ENCODE peak calls at places on chromosomes 2 and 18, in ten cellular contexts. One of them, this sample, is unnamed.

GRCh38 chr2:86396304-86396785 is 44.8 kb upstream of the KDM3A start:
- DNase-seq in body of pancreas: peak
- DNase-seq in activated T-cell treated with anti-CD3 and anti-CD28 coated beads, Interleukin-2, amount 50 U/mL, for 72 hours: no peak
- DNase-seq in stimulated activated CD8-positive, alpha-beta memory T cell treated with anti-CD3 and anti-CD28 coated beads, Interleukin-15, amount 100 ng/mL, for 1 hour: no peak
- DNase-seq in substantia nigra: peak
- DNase-seq in activated CD4-positive, CD25-positive, alpha-beta regulatory T cell treated with anti-CD3 and anti-CD28 coated beads, Interleukin-2, amount 50 U/mL, for 16 hours: no peak
- DNase-seq in activated CD4-positive, alpha-beta T cell treated with anti-CD3 and anti-CD28 coated beads for 36 hours: peak
- DNase-seq in colonic mucosa: peak
- DNase-seq in LoVo: no peak
- DNase-seq in HFFc6: peak
- DNase-seq in this sample: peak

GRCh38 chr2:39920318-39920775 is 141.3 kb upstream of the THUMPD2 start:
- DNase-seq in activated CD4-positive, CD25-positive, alpha-beta regulatory T cell treated with anti-CD3 and anti-CD28 coated beads, Interleukin-2, amount 50 U/mL, for 16 hours: no peak
- DNase-seq in substantia nigra: no peak
- DNase-seq in stimulated activated CD8-positive, alpha-beta memory T cell treated with anti-CD3 and anti-CD28 coated beads, Interleukin-15, amount 100 ng/mL, for 1 hour: no peak
- DNase-seq in activated T-cell treated with anti-CD3 and anti-CD28 coated beads, Interleukin-2, amount 50 U/mL, for 72 hours: peak
- DNase-seq in colonic mucosa: no peak
- DNase-seq in HFFc6: no peak
- DNase-seq in body of pancreas: no peak
- DNase-seq in LoVo: no peak
- DNase-seq in activated CD4-positive, alpha-beta T cell treated with anti-CD3 and anti-CD28 coated beads for 36 hours: peak
- DNase-seq in this sample: peak

GRCh38 chr2:207711750-207712487 is 479 bp downstream of the CCNYL1 start:
- DNase-seq in activated CD4-positive, CD25-positive, alpha-beta regulatory T cell treated with anti-CD3 and anti-CD28 coated beads, Interleukin-2, amount 50 U/mL, for 16 hours: peak
- DNase-seq in activated T-cell treated with anti-CD3 and anti-CD28 coated beads, Interleukin-2, amount 50 U/mL, for 72 hours: peak
- DNase-seq in LoVo: no peak
- DNase-seq in stimulated activated CD8-positive, alpha-beta memory T cell treated with anti-CD3 and anti-CD28 coated beads, Interleukin-15, amount 100 ng/mL, for 1 hour: peak
- DNase-seq in substantia nigra: peak
- DNase-seq in colonic mucosa: peak
- DNase-seq in HFFc6: peak
- DNase-seq in body of pancreas: peak
- DNase-seq in activated CD4-positive, alpha-beta T cell treated with anti-CD3 and anti-CD28 coated beads for 36 hours: peak
- DNase-seq in this sample: peak

GRCh38 chr2:41937464-41937861 is 110.4 kb upstream of the PKDCC start:
- DNase-seq in stimulated activated CD8-positive, alpha-beta memory T cell treated with anti-CD3 and anti-CD28 coated beads, Interleukin-15, amount 100 ng/mL, for 1 hour: no peak
- DNase-seq in activated CD4-positive, CD25-positive, alpha-beta regulatory T cell treated with anti-CD3 and anti-CD28 coated beads, Interleukin-2, amount 50 U/mL, for 16 hours: no peak
- DNase-seq in activated CD4-positive, alpha-beta T cell treated with anti-CD3 and anti-CD28 coated beads for 36 hours: no peak
- DNase-seq in HFFc6: no peak
- DNase-seq in activated T-cell treated with anti-CD3 and anti-CD28 coated beads, Interleukin-2, amount 50 U/mL, for 72 hours: no peak
- DNase-seq in colonic mucosa: no peak
- DNase-seq in LoVo: no peak
- DNase-seq in substantia nigra: no peak
- DNase-seq in body of pancreas: no peak
- DNase-seq in this sample: no peak

GRCh38 chr2:62475172-62476011 is 30.6 kb downstream of the TMEM17 start:
- DNase-seq in substantia nigra: no peak
- DNase-seq in activated CD4-positive, CD25-positive, alpha-beta regulatory T cell treated with anti-CD3 and anti-CD28 coated beads, Interleukin-2, amount 50 U/mL, for 16 hours: no peak
- DNase-seq in stimulated activated CD8-positive, alpha-beta memory T cell treated with anti-CD3 and anti-CD28 coated beads, Interleukin-15, amount 100 ng/mL, for 1 hour: no peak
- DNase-seq in body of pancreas: peak
- DNase-seq in colonic mucosa: no peak
- DNase-seq in HFFc6: no peak
- DNase-seq in activated CD4-positive, alpha-beta T cell treated with anti-CD3 and anti-CD28 coated beads for 36 hours: no peak
- DNase-seq in activated T-cell treated with anti-CD3 and anti-CD28 coated beads, Interleukin-2, amount 50 U/mL, for 72 hours: no peak
- DNase-seq in LoVo: no peak
- DNase-seq in this sample: no peak

GRCh38 chr2:161576421-161576820 is 47.8 kb upstream of the SLC4A10 start:
- DNase-seq in HFFc6: no peak
- DNase-seq in stimulated activated CD8-positive, alpha-beta memory T cell treated with anti-CD3 and anti-CD28 coated beads, Interleukin-15, amount 100 ng/mL, for 1 hour: no peak
- DNase-seq in substantia nigra: no peak
- DNase-seq in activated CD4-positive, alpha-beta T cell treated with anti-CD3 and anti-CD28 coated beads for 36 hours: peak
- DNase-seq in colonic mucosa: no peak
- DNase-seq in activated T-cell treated with anti-CD3 and anti-CD28 coated beads, Interleukin-2, amount 50 U/mL, for 72 hours: no peak
- DNase-seq in body of pancreas: no peak
- DNase-seq in activated CD4-positive, CD25-positive, alpha-beta regulatory T cell treated with anti-CD3 and anti-CD28 coated beads, Interleukin-2, amount 50 U/mL, for 16 hours: no peak
- DNase-seq in LoVo: peak
- DNase-seq in this sample: peak

GRCh38 chr2:236917164-236917563 is 168.5 kb upstream of the COPS8 start:
- DNase-seq in HFFc6: no peak
- DNase-seq in body of pancreas: no peak
- DNase-seq in colonic mucosa: no peak
- DNase-seq in stimulated activated CD8-positive, alpha-beta memory T cell treated with anti-CD3 and anti-CD28 coated beads, Interleukin-15, amount 100 ng/mL, for 1 hour: no peak
- DNase-seq in activated CD4-positive, alpha-beta T cell treated with anti-CD3 and anti-CD28 coated beads for 36 hours: no peak
- DNase-seq in activated CD4-positive, CD25-positive, alpha-beta regulatory T cell treated with anti-CD3 and anti-CD28 coated beads, Interleukin-2, amount 50 U/mL, for 16 hours: no peak
- DNase-seq in LoVo: no peak
- DNase-seq in activated T-cell treated with anti-CD3 and anti-CD28 coated beads, Interleukin-2, amount 50 U/mL, for 72 hours: no peak
- DNase-seq in substantia nigra: no peak
- DNase-seq in this sample: no peak

GRCh38 chr2:196729418-196729817 is 70.1 kb downstream of the GTF3C3 start:
- DNase-seq in activated T-cell treated with anti-CD3 and anti-CD28 coated beads, Interleukin-2, amount 50 U/mL, for 72 hours: no peak
- DNase-seq in HFFc6: no peak
- DNase-seq in stimulated activated CD8-positive, alpha-beta memory T cell treated with anti-CD3 and anti-CD28 coated beads, Interleukin-15, amount 100 ng/mL, for 1 hour: no peak
- DNase-seq in activated CD4-positive, CD25-positive, alpha-beta regulatory T cell treated with anti-CD3 and anti-CD28 coated beads, Interleukin-2, amount 50 U/mL, for 16 hours: no peak
- DNase-seq in LoVo: no peak
- DNase-seq in colonic mucosa: no peak
- DNase-seq in activated CD4-positive, alpha-beta T cell treated with anti-CD3 and anti-CD28 coated beads for 36 hours: no peak
- DNase-seq in body of pancreas: peak
- DNase-seq in substantia nigra: no peak
- DNase-seq in this sample: no peak

GRCh38 chr2:75595541-75596395 is 35.0 kb upstream of the EVA1A start:
- DNase-seq in HFFc6: peak
- DNase-seq in substantia nigra: no peak
- DNase-seq in stimulated activated CD8-positive, alpha-beta memory T cell treated with anti-CD3 and anti-CD28 coated beads, Interleukin-15, amount 100 ng/mL, for 1 hour: no peak
- DNase-seq in colonic mucosa: no peak
- DNase-seq in LoVo: no peak
- DNase-seq in activated CD4-positive, CD25-positive, alpha-beta regulatory T cell treated with anti-CD3 and anti-CD28 coated beads, Interleukin-2, amount 50 U/mL, for 16 hours: no peak
- DNase-seq in activated T-cell treated with anti-CD3 and anti-CD28 coated beads, Interleukin-2, amount 50 U/mL, for 72 hours: no peak
- DNase-seq in activated CD4-positive, alpha-beta T cell treated with anti-CD3 and anti-CD28 coated beads for 36 hours: no peak
- DNase-seq in body of pancreas: no peak
- DNase-seq in this sample: no peak

GRCh38 chr18:55111271-55111670 is 152.0 kb upstream of the CCDC68 start:
- DNase-seq in activated CD4-positive, CD25-positive, alpha-beta regulatory T cell treated with anti-CD3 and anti-CD28 coated beads, Interleukin-2, amount 50 U/mL, for 16 hours: no peak
- DNase-seq in LoVo: no peak
- DNase-seq in stimulated activated CD8-positive, alpha-beta memory T cell treated with anti-CD3 and anti-CD28 coated beads, Interleukin-15, amount 100 ng/mL, for 1 hour: no peak
- DNase-seq in colonic mucosa: no peak
- DNase-seq in activated CD4-positive, alpha-beta T cell treated with anti-CD3 and anti-CD28 coated beads for 36 hours: no peak
- DNase-seq in body of pancreas: no peak
- DNase-seq in HFFc6: no peak
- DNase-seq in substantia nigra: no peak
- DNase-seq in activated T-cell treated with anti-CD3 and anti-CD28 coated beads, Interleukin-2, amount 50 U/mL, for 72 hours: no peak
- DNase-seq in this sample: no peak

GRCh38 chr2:133787651-133788050 is 219.4 kb upstream of the NCKAP5 start:
- DNase-seq in LoVo: no peak
- DNase-seq in body of pancreas: no peak
- DNase-seq in substantia nigra: no peak
- DNase-seq in activated T-cell treated with anti-CD3 and anti-CD28 coated beads, Interleukin-2, amount 50 U/mL, for 72 hours: no peak
- DNase-seq in HFFc6: no peak
- DNase-seq in stimulated activated CD8-positive, alpha-beta memory T cell treated with anti-CD3 and anti-CD28 coated beads, Interleukin-15, amount 100 ng/mL, for 1 hour: no peak
- DNase-seq in activated CD4-positive, CD25-positive, alpha-beta regulatory T cell treated with anti-CD3 and anti-CD28 coated beads, Interleukin-2, amount 50 U/mL, for 16 hours: no peak
- DNase-seq in colonic mucosa: no peak
- DNase-seq in activated CD4-positive, alpha-beta T cell treated with anti-CD3 and anti-CD28 coated beads for 36 hours: no peak
- DNase-seq in this sample: no peak

GRCh38 chr2:10524341-10524740 is 76.2 kb upstream of the ODC1 start:
- DNase-seq in HFFc6: no peak
- DNase-seq in stimulated activated CD8-positive, alpha-beta memory T cell treated with anti-CD3 and anti-CD28 coated beads, Interleukin-15, amount 100 ng/mL, for 1 hour: no peak
- DNase-seq in body of pancreas: no peak
- DNase-seq in colonic mucosa: no peak
- DNase-seq in activated CD4-positive, alpha-beta T cell treated with anti-CD3 and anti-CD28 coated beads for 36 hours: no peak
- DNase-seq in activated T-cell treated with anti-CD3 and anti-CD28 coated beads, Interleukin-2, amount 50 U/mL, for 72 hours: no peak
- DNase-seq in LoVo: no peak
- DNase-seq in substantia nigra: no peak
- DNase-seq in activated CD4-positive, CD25-positive, alpha-beta regulatory T cell treated with anti-CD3 and anti-CD28 coated beads, Interleukin-2, amount 50 U/mL, for 16 hours: no peak
- DNase-seq in this sample: no peak

GRCh38 chr18:46096651-46097300 is 1.3 kb downstream of the ATP5F1A start:
- DNase-seq in activated T-cell treated with anti-CD3 and anti-CD28 coated beads, Interleukin-2, amount 50 U/mL, for 72 hours: no peak
- DNase-seq in colonic mucosa: peak
- DNase-seq in substantia nigra: no peak
- DNase-seq in activated CD4-positive, alpha-beta T cell treated with anti-CD3 and anti-CD28 coated beads for 36 hours: no peak
- DNase-seq in LoVo: no peak
- DNase-seq in HFFc6: no peak
- DNase-seq in body of pancreas: no peak
- DNase-seq in stimulated activated CD8-positive, alpha-beta memory T cell treated with anti-CD3 and anti-CD28 coated beads, Interleukin-15, amount 100 ng/mL, for 1 hour: no peak
- DNase-seq in activated CD4-positive, CD25-positive, alpha-beta regulatory T cell treated with anti-CD3 and anti-CD28 coated beads, Interleukin-2, amount 50 U/mL, for 16 hours: no peak
- DNase-seq in this sample: no peak

This sample was measured in activated naive CD4-positive, alpha-beta T cell treated with anti-CD3 and anti-CD28 coated beads for 36 hours.